ENCODE peak calls at places on chromosomes 11 and 22, in nine cellular contexts. A is AG09309; T is CD8-positive, alpha-beta T cell; Y is BE2C; V is ovary; S is gastrocnemius medialis; F is brain microvascular endothelial cell; O is heart left ventricle; R is tibial artery. M is an unnamed sample.

GRCh38 chr22:26825960-26826359 is 168.6 kb downstream of the MIAT start:
- DNase-seq in A (no peak), T (no peak), Y (no peak), V (no peak), S (no peak), F (no peak), O (no peak), R (no peak), M (no peak)

GRCh38 chr11:13883042-13883441 is 79.5 kb upstream of the SPON1 start:
- DNase-seq in A (no peak), T (no peak), Y (no peak), V (no peak), S (no peak), F (no peak), O (no peak), R (no peak), M (no peak)

GRCh38 chr11:5279678-5280077 is 9.9 kb upstream of the HBE1 start:
- DNase-seq in A (no peak), T (no peak), Y (no peak), V (no peak), S (no peak), F (no peak), O (no peak), R (no peak), M (no peak)

GRCh38 chr11:65833297-65834030 is at the start of gene SNX32:
- DNase-seq in A (peak; percentile 34), T (peak; percentile 90), Y (peak; percentile 96), V (peak; percentile 96), S (peak; percentile 92), F (peak; percentile 90), O (peak; percentile 97), R (peak; percentile 97), M (peak; percentile 98)

GRCh38 chr22:44304354-44304753 is 8.4 kb downstream of the SHISAL1 start:
- DNase-seq in A (peak; percentile 18), T (no peak), Y (no peak), V (no peak), S (no peak), F (no peak), O (no peak), R (no peak), M (no peak)

GRCh38 chr11:9990221-9990973 is 303.6 kb downstream of the SBF2 start:
- DNase-seq in A (no peak), T (no peak), Y (no peak), V (no peak), S (no peak), F (peak; percentile 11), O (no peak), R (no peak), M (no peak)

GRCh38 chr22:37244922-37245722 is 1.1 kb upstream of the RAC2 start:
- DNase-seq in A (no peak), T (no peak), Y (no peak), V (no peak), S (no peak), F (no peak), O (no peak), R (no peak), M (peak; percentile 90)

GRCh38 chr11:94376841-94377240 is 24.4 kb downstream of the GPR83 start:
- DNase-seq in A (no peak), T (no peak), Y (no peak), V (no peak), S (no peak), F (no peak), O (no peak), R (no peak), M (no peak)

GRCh38 chr11:80455818-80456217 is 1015.0 kb upstream of the TENM4 start:
- DNase-seq in A (no peak), T (no peak), Y (no peak), V (no peak), S (no peak), F (no peak), O (no peak), R (no peak), M (no peak)

GRCh38 chr11:31874631-31875191 is 63.6 kb upstream of the PAX6 start:
- DNase-seq in A (no peak), T (no peak), Y (no peak), V (no peak), S (no peak), F (no peak), O (no peak), R (no peak), M (no peak)

GRCh38 chr11:26087095-26087935 is 244.6 kb upstream of the ANO3 start:
- DNase-seq in A (no peak), T (no peak), Y (no peak), V (no peak), S (no peak), F (no peak), O (no peak), R (no peak), M (no peak)

GRCh38 chr11:70071996-70072395 is 6.1 kb upstream of the ANO1 start:
- DNase-seq in A (no peak), T (no peak), Y (no peak), V (no peak), S (no peak), F (no peak), O (no peak), R (no peak), M (no peak)

GRCh38 chr11:115939104-115939503 is 434.9 kb upstream of the CADM1 start:
- DNase-seq in A (no peak), T (no peak), Y (no peak), V (no peak), S (no peak), F (no peak), O (peak; percentile 59), R (no peak), M (no peak)

GRCh38 chr22:50270302-50271010 is at the start of gene MAPK11:
- DNase-seq in A (no peak), T (peak; percentile 70), Y (peak; percentile 35), V (peak; percentile 72), S (no peak), F (peak; percentile 32), O (peak; percentile 77), R (peak; percentile 80), M (peak; percentile 78)

GRCh38 chr22:50269573-50270301 is 443 bp downstream of the MAPK11 start:
- DNase-seq in A (no peak), T (no peak), Y (peak; percentile 49), V (peak; percentile 68), S (no peak), F (no peak), O (no peak), R (no peak), M (no peak)

GRCh38 chr22:50271011-50271394 is 823 bp upstream of the MAPK11 start:
- DNase-seq in A (no peak), T (no peak), Y (no peak), V (no peak), S (no peak), F (no peak), O (no peak), R (no peak), M (no peak)

GRCh38 chr22:50272103-50272782 is 2.1 kb upstream of the MAPK11 start:
- DNase-seq in A (no peak), T (no peak), Y (peak; percentile 57), V (no peak), S (no peak), F (no peak), O (no peak), R (no peak), M (no peak)

DNA sequence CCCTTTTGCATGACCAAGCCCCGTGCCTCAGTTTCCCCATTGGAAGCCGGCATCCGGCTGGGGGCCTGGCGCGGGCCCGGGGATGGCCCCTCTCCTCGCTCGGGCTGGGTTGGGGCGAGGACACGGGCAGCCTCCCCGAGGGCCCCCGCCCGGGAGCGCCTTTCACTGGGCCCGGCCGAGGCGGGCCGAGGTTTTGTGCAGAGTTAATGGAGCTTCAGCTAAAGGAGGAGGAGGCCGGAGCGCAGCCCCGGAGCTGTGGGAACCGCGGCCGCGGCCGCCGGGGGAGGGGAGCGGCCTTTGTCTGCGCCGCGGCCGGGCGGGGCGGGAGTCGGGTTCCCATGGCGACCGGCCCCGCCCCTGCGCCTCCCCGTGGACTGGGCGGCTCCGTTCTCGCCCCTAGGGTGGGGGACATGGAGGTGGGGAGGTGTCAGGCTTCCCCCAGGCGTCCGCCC is 1.4 kb upstream of the MAPK11 start:
- DNase-seq in A (no peak), T (peak; percentile 50), Y (peak; percentile 87), V (peak; percentile 76), S (no peak), F (no peak), O (peak; percentile 77), R (no peak), M (peak; percentile 56)
- TF ChIP-seq CTCF in A (peak; percentile 19), T (no peak), Y (no peak), V (no peak), S (no peak), F (peak; percentile 11), O (peak; percentile 28), R (no peak), M (no peak)

GRCh38 chr11:119361961-119362725 is 15.6 kb upstream of the MFRP start:
- DNase-seq in A (no peak), T (no peak), Y (no peak), V (no peak), S (no peak), F (no peak), O (no peak), R (no peak), M (peak; percentile 19)
- H3K4me3 ChIP-seq in A (no peak overlapping the region), T (no peak overlapping the region), Y (no peak overlapping the region), V (peak overlapping the region; percentile 45), S (peak overlapping the region; percentile 73), F (no peak overlapping the region), O (peak overlapping the region; percentile 16), R (peak overlapping the region; percentile 58), M (no peak overlapping the region)

GRCh38 chr11:108666373-108666772 is 1.5 kb downstream of the DDX10 start:
- DNase-seq in A (no peak), T (no peak), Y (no peak), V (no peak), S (no peak), F (no peak), O (no peak), R (no peak), M (no peak)
- TF ChIP-seq CTCF in A (no peak), T (no peak), Y (peak; percentile 10), V (no peak), S (no peak), F (peak; percentile 18), O (no peak), R (no peak), M (no peak)

GRCh38 chr11:64607381-64608259 is 16.6 kb downstream of the SLC22A12 start:
- DNase-seq in A (no peak), T (no peak), Y (no peak), V (peak; percentile 72), S (no peak), F (no peak), O (peak; percentile 58), R (peak; percentile 74), M (no peak)
- H3K4me3 ChIP-seq in A (no peak overlapping the region), T (no peak overlapping the region), Y (no peak overlapping the region), V (peak overlapping the region; percentile 21), S (no peak overlapping the region), F (no peak overlapping the region), O (no peak overlapping the region), R (peak overlapping the region; percentile 37), M (no peak overlapping the region)

M was measured in Peyer's patch.